ENCODE peak calls at places on chromosomes 5 and 9, in ten cellular contexts. R is IMR-90, F is right atrium auricular region, Y is fibroblast of lung, T is adrenal gland, C is left ventricle myocardium inferior, B is WERI-Rb-1, J is colonic mucosa, G is SK-N-SH, H is Peyer's patch. O is an unnamed sample.

GRCh38 chr5:176413255-176413565 is 3.1 kb downstream of the CLTB start:
- DNase-seq in H (no peak), G (peak; percentile 9), R (no peak), Y (peak; percentile 55), T (peak; percentile 63), C (peak; percentile 50), B (no peak), J (no peak), F (peak; percentile 80), O (no peak)

GRCh38 chr9:131222460-131222859 is 53.9 kb downstream of the FAM78A start:
- DNase-seq in C (no peak), R (no peak), T (no peak), B (no peak), J (no peak), H (no peak), F (no peak), G (no peak), Y (no peak), O (no peak)

GRCh38 chr5:169417676-169418075 is 116.7 kb upstream of the SLIT3 start:
- DNase-seq in F (no peak), T (no peak), H (no peak), G (no peak), Y (no peak), C (no peak), J (no peak), B (no peak), R (no peak), O (no peak)

GRCh38 chr9:33524431-33524947 is 438 bp downstream of the ANKRD18B start:
- DNase-seq in C (no peak), G (no peak), J (no peak), R (no peak), B (peak; percentile 30), F (no peak), T (no peak), H (no peak), Y (no peak), O (peak; percentile 8)

GRCh38 chr9:137318976-137319375 is 16.9 kb upstream of the NRARP start:
- DNase-seq in T (no peak), Y (no peak), C (peak; percentile 67), J (no peak), F (no peak), H (no peak), B (peak; percentile 82), R (peak; percentile 5), G (peak; percentile 62), O (no peak)

GRCh38 chr5:139633295-139634027 is 14.7 kb upstream of the CXXC5 start:
- DNase-seq in F (peak; percentile 74), Y (peak; percentile 74), T (peak; percentile 72), B (peak; percentile 71), R (peak; percentile 73), C (no peak), J (peak; percentile 73), H (peak; percentile 81), G (peak; percentile 77), O (peak; percentile 83)

GRCh38 chr9:100427366-100428263 is 672 bp downstream of the MSANTD3 start:
- DNase-seq in C (peak; percentile 30), H (peak; percentile 71), G (no peak), T (peak; percentile 50), R (peak; percentile 70), Y (peak; percentile 70), J (peak; percentile 62), B (peak; percentile 80), F (peak; percentile 79), O (peak; percentile 73)

GRCh38 chr9:68631811-68632210 is 73.2 kb upstream of the PIP5K1B start:
- DNase-seq in G (no peak), Y (no peak), C (no peak), J (no peak), F (no peak), R (no peak), H (no peak), T (no peak), B (no peak), O (no peak)

GRCh38 chr5:114361724-114362196 is at the start of gene KCNN2:
- DNase-seq in T (peak; percentile 94), C (peak; percentile 83), Y (peak; percentile 93), G (peak; percentile 68), B (peak; percentile 84), H (peak; percentile 71), J (peak; percentile 86), F (peak; percentile 67), R (peak; percentile 92), O (peak; percentile 92)

GRCh38 chr9:92666912-92667532 is 2.9 kb downstream of the IPPK start:
- DNase-seq in T (no peak), F (no peak), H (no peak), C (no peak), Y (no peak), G (no peak), J (no peak), R (no peak), B (no peak), O (no peak)

GRCh38 chr9:34684145-34684544 is 6.9 kb downstream of the CCL19 start:
- DNase-seq in B (no peak), R (no peak), T (no peak), C (no peak), J (no peak), Y (no peak), F (no peak), G (no peak), H (no peak), O (no peak)

GRCh38 chr9:74458832-74459231 is 38.3 kb upstream of the RORB start:
- DNase-seq in B (no peak), Y (no peak), R (no peak), G (no peak), C (no peak), H (no peak), T (no peak), F (no peak), J (no peak), O (no peak)

GRCh38 chr5:64333891-64334290 is 168.2 kb downstream of the RNF180 start:
- DNase-seq in C (no peak), T (no peak), H (no peak), G (no peak), J (no peak), B (no peak), R (no peak), F (no peak), Y (no peak), O (no peak)

DNA sequence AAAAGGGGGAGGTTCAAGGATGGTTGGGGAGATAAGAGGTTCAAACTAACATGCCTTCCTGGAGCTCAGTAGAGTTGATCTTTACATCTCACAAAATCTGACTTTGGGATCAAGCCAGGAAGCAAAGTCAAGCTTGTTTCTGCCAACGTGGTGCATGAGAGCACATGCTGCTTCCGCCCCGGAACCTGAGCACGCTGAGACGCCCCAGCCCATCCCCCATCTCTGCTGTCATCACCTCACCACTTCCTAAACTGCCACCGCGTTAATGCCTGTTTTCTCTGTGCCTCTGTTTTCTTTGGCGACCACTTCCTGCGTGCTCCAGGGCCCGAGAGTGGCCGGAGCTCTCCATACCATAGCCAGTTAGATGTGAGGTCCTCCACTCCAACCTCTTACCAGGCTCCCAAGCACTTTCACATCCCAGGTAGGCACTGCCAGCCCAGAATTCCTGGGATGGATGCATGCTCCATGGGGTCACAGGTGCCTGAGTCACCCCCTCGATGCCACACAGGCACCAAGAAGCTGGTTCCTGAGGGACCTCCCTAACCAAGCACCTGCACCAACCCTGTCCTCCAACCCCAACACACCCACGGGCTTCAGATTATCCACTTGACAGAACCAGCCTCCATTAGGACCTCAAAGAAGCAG is 31.2 kb upstream of the AFAP1L1 start:
- DNase-seq in F (no peak), J (peak; percentile 35), T (no peak), Y (no peak), R (no peak), G (no peak), H (no peak), C (no peak), B (no peak), O (no peak)
- H3K36me3 ChIP-seq in F (peaks cover 83% of the 10 kb centered on the region), J (no peaks in the 10 kb centered on the region), T (no peaks in the 10 kb centered on the region), Y (peaks cover 11% of the 10 kb centered on the region), R (peaks cover 61% of the 10 kb centered on the region), G (no peaks in the 10 kb centered on the region), H (no peaks in the 10 kb centered on the region), C (peaks cover 89% of the 10 kb centered on the region), B (no peaks in the 10 kb centered on the region), O (no peaks in the 10 kb centered on the region)

GRCh38 chr9:28951945-28952344 is 1378.7 kb upstream of the C9orf72 start:
- DNase-seq in J (no peak), G (no peak), F (no peak), B (no peak), T (no peak), H (no peak), Y (no peak), C (no peak), R (no peak), O (no peak)
- TF ChIP-seq CTCF in J (no peak), G (peak; percentile 31), F (no peak), B (peak; percentile 42), T (no peak), H (no peak), Y (no peak), C (no peak), R (no peak), O (no peak)

GRCh38 chr5:39058984-39059565 is 15.1 kb downstream of the RICTOR start:
- DNase-seq in T (no peak), J (no peak), H (no peak), C (no peak), R (no peak), Y (no peak), F (no peak), G (no peak), B (no peak), O (no peak)

GRCh38 chr5:39058178-39058577 is 16.0 kb downstream of the RICTOR start:
- DNase-seq in T (no peak), J (no peak), H (no peak), R (no peak), G (no peak), F (no peak), B (no peak), Y (no peak), C (no peak), O (no peak)

GRCh38 chr5:39055027-39055759 is 19.0 kb downstream of the RICTOR start:
- DNase-seq in C (no peak), J (no peak), H (no peak), T (no peak), B (no peak), F (no peak), R (no peak), Y (no peak), G (no peak), O (no peak)

GRCh38 chr5:39055760-39056393 is 18.3 kb downstream of the RICTOR start:
- DNase-seq in T (no peak), C (no peak), R (no peak), G (no peak), B (no peak), H (no peak), Y (no peak), F (no peak), J (no peak), O (no peak)

DNA sequence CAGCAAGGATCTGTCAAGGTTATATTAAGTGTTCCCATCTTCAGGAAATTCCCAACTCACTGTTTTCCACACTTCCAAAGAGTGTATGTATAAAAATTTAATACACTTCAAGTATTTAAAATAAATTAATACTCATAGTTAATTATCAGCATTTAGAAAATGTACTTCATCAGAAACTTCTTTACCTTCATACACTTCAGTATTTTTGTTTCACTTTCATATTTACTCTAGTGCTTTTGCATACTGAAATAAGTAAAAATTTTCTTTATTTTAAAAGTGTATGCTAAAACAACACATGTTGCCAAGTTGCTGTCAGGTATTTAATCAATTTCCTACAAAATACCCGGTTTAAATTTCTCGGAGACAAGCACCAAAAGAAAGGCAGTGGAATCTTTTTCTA is 16.5 kb downstream of the RICTOR start:
- DNase-seq in Y (peak; percentile 26), H (no peak), F (no peak), G (no peak), R (no peak), C (no peak), T (no peak), B (no peak), J (no peak), O (no peak)
- H3K27ac ChIP-seq in Y (peak overlapping the region; percentile 52), H (no peak overlapping the region), F (no peak overlapping the region), G (no peak overlapping the region), R (no peak overlapping the region), C (peak overlapping the region; percentile 52), T (peak overlapping the region; percentile 25), B (no peak overlapping the region), J (no peak overlapping the region), O (no peak overlapping the region)

GRCh38 chr9:111411266-111411665 is 72.9 kb downstream of the ECPAS start:
- DNase-seq in B (no peak), F (no peak), T (no peak), H (no peak), R (no peak), C (no peak), Y (no peak), G (no peak), J (no peak), O (no peak)
- H3K36me3 ChIP-seq in B (peaks cover 87% of the 10 kb centered on the region), F (peaks cover 86% of the 10 kb centered on the region), T (peaks cover 83% of the 10 kb centered on the region), H (peaks cover 97% of the 10 kb centered on the region), R (peaks cover 39% of the 10 kb centered on the region), C (peaks cover 98% of the 10 kb centered on the region), Y (peaks cover 21% of the 10 kb centered on the region), G (peaks cover 72% of the 10 kb centered on the region), J (peaks cover 9% of the 10 kb centered on the region), O (peaks cover 46% of the 10 kb centered on the region)

O was measured in cardiac muscle cell.